ENCODE peak calls at places on chromosome 19, in four cellular contexts. O is K562, N is H1, C is GM12878. F is an unnamed sample.

GRCh38 chr19:58227964-58228583 is 640 bp upstream of the ZNF544 start:
- DNase-seq in N (no peak), C (no peak), O (no peak), F (no peak)

GRCh38 chr19:40907968-40908735 is 26.1 kb upstream of the CYP2A7 start:
- DNase-seq in N (no peak), O (peak), C (no peak), F (no peak)

GRCh38 chr19:17370026-17370587 is 7.0 kb downstream of the PLVAP start:
- DNase-seq in C (peak), O (no peak), N (no peak), F (no peak)

GRCh38 chr19:1923319-1923718 is 17.7 kb upstream of the CSNK1G2 start:
- DNase-seq in N (no peak), O (no peak), C (no peak), F (no peak)

GRCh38 chr19:43502419-43502976 is 2.0 kb downstream of the PHLDB3 start:
- DNase-seq in C (no peak), O (no peak), N (no peak), F (no peak)

GRCh38 chr19:51714848-51715247 is 8.9 kb downstream of the HAS1 start:
- DNase-seq in N (no peak), C (no peak), O (no peak), F (no peak)

GRCh38 chr19:33794578-33795369 is 1.9 kb upstream of the KCTD15 start:
- DNase-seq in N (no peak), O (no peak), C (no peak), F (no peak)

GRCh38 chr19:17069249-17069648 is 6.0 kb downstream of the HAUS8 start:
- DNase-seq in N (no peak), O (no peak), C (no peak), F (no peak)

GRCh38 chr19:41670755-41671154 is 17.3 kb downstream of the CEACAM7 start:
- DNase-seq in N (no peak), O (no peak), C (no peak), F (no peak)

GRCh38 chr19:18776288-18776594 is 14.9 kb downstream of the COMP start:
- DNase-seq in O (peak), C (no peak), N (no peak), F (no peak)

GRCh38 chr19:30078381-30078910 is 136.4 kb downstream of the URI1 start:
- DNase-seq in N (no peak), C (no peak), O (no peak), F (no peak)

GRCh38 chr19:53868091-53868891 is 608 bp downstream of the MYADM start:
- DNase-seq in C (no peak), N (no peak), O (peak), F (no peak)

GRCh38 chr19:51002542-51003311 is 1.3 kb upstream of the KLK8 start:
- DNase-seq in C (no peak), N (peak), O (peak), F (peak)

GRCh38 chr19:3606690-3607289 is at the start of gene TBXA2R:
- DNase-seq in O (peak), N (no peak), C (no peak), F (peak)

GRCh38 chr19:51541458-51542357 is 10.2 kb upstream of the SIGLEC6 start:
- DNase-seq in N (no peak), C (no peak), O (no peak), F (no peak)

GRCh38 chr19:5578094-5578846 is 10.5 kb upstream of the TINCR start:
- DNase-seq in O (peak), N (no peak), C (no peak), F (no peak)

GRCh38 chr19:10612515-10613119 is 12.7 kb upstream of the SLC44A2 start:
- DNase-seq in C (no peak), N (no peak), O (no peak), F (no peak)

GRCh38 chr19:56838680-56838929 is 1.9 kb downstream of the PEG3 start:
- DNase-seq in O (no peak), N (no peak), C (no peak), F (no peak)

GRCh38 chr19:49061445-49061844 is 3.2 kb downstream of the NTF4 start:
- DNase-seq in C (no peak), O (no peak), N (no peak), F (no peak)

GRCh38 chr19:15866646-15867045 is 31.2 kb downstream of the CYP4F2 start:
- DNase-seq in C (no peak), O (no peak), N (no peak), F (no peak)

GRCh38 chr19:33394006-33394722 is 20.7 kb downstream of the CEBPG start:
- DNase-seq in C (no peak), O (no peak), N (no peak), F (no peak)

GRCh38 chr19:55094456-55095259 is 19.0 kb downstream of the EPS8L1 start:
- DNase-seq in C (no peak), N (no peak), O (no peak), F (no peak)

GRCh38 chr19:40228371-40228770 is 1.9 kb upstream of the CCNP start:
- DNase-seq in C (no peak), O (no peak), N (no peak), F (no peak)

GRCh38 chr19:6066661-6067646 is 43.3 kb downstream of the RFX2 start:
- DNase-seq in N (no peak), C (no peak), O (peak), F (no peak)

GRCh38 chr19:54299126-54299498 is 13.9 kb downstream of the LILRA5 start:
- DNase-seq in C (no peak), N (no peak), O (no peak), F (no peak)

GRCh38 chr19:37928527-37929286 is 21.7 kb downstream of the SIPA1L3 start:
- DNase-seq in O (no peak), C (peak), N (no peak), F (no peak)

GRCh38 chr19:10708261-10708660 is 7.0 kb downstream of the QTRT1 start:
- DNase-seq in N (no peak), C (no peak), O (no peak), F (no peak)

GRCh38 chr19:3857449-3858003 is 11.3 kb downstream of the ZFR2 start:
- DNase-seq in N (no peak), C (no peak), O (no peak), F (no peak)

GRCh38 chr19:35556846-35557538 is 6.5 kb downstream of the ATP4A start:
- DNase-seq in N (no peak), C (no peak), O (no peak), F (no peak)

GRCh38 chr19:35556025-35556590 is 7.3 kb downstream of the ATP4A start:
- DNase-seq in O (no peak), N (no peak), C (no peak), F (no peak)

GRCh38 chr19:35554076-35554475 is 8.7 kb downstream of the TMEM147 start:
- DNase-seq in C (no peak), N (no peak), O (no peak), F (no peak)

GRCh38 chr19:35553385-35554000 is 8.1 kb downstream of the TMEM147 start:
- DNase-seq in O (no peak), N (no peak), C (no peak), F (no peak)

DNA sequence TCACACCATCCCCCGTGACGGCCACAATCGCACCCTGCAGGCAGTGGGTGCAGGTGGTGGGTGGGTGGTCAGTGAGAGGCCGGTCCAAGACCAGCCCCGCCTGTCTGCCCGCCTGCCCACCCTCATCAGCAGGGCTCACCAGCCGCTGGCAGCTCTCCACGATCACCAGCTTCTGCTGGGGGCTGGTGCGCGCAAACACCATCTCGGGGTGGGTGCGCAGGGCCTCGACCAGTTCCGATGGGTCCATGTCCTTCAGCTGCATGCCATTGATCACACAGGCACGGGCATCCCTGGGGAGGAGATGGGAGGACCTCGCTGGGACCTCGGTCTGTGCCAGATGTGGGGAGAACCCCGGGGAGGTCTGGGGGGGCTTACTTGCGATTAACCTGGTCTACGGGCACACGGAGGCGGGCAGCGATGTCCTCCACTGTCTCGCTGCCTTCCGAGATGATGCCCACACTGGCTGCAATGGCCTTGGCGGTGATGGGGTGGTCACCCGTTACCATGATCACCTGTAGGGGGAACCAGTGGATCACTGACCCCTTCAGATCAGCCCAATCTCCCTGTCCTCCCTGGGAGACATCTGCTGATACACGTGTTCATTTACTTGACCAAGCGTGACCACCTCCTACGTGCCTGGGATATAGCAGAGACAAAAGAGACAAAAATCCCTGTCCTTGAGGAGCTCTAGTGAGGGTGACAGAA is 8.0 kb downstream of the ATP4A start:
- DNase-seq in O (peak), C (no peak), N (no peak), F (peak)
- TF ChIP-seq EGR1 in O (no peak), C (no peak), N (no peak), F (no peak)

DNA sequence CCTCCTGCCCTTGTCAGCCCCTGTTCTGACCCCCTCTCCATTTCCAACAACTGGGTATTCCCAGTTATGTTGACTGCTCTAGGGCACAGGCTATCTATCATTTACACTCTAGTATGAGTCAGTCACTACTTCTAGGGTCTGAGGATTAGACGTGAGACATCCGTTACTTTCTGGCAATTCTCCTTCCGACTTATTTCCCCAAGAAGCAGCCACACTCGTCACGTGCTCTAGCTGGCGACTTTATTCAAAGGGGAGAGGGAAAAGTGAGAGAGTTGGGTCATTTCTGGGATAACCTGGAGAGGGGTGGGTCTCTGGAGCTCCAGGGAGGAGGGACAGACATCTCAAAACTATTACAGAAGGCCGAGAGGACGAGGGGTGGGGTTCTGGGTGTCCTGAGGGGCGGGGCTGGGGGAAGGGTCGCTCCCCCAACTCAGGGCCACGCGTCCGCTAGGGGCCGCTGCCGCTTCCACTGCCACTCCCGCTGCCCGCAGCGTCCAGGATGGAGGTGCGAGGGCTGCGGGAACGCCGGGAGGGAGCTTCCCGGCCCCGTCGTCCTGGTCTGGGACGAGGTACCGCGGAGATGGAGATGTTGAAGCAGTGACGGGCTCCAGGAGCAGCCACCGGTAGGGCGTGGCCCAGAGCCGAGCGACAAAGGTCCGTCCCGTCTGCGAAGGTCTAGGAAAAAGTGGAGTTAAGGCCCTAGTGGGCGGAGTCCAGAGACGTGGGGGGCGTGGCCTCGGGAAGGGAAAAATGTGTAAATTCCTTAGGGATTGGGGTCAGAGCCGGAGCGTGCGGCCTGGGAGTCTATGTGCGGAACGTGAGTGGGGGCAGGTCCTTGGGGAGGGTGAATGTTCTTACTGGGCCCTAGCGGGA is 8.9 kb downstream of the RTBDN start:
- DNase-seq in N (no peak), C (no peak), O (peak), F (no peak)
- TF ChIP-seq ATF3 in N (no peak), C (no peak), O (peak), F (no peak)

DNA sequence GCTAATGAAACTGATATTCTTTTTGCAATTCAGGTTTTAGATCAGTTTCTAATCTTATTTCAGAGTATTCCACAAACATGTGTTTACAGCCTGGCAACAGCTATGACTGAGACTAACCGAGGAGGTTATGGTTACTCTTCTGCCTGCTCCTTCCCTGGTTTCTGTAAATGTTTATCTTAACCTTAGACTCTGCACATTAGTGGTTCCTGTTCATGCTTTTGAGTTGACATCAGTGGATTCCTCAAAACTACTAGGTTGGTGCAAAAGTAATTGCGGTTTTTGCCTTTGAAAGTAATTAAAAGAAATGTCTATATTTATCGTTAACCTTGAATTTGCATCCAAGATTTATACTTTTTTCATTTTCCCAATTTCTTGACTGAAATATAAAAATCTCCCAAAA is 237.0 kb upstream of the TSHZ3 start:
- DNase-seq in C (no peak), O (no peak), N (no peak), F (no peak)
- TF ChIP-seq EGR1 in C (no peak), O (no peak), N (no peak), F (no peak)

GRCh38 chr19:28980236-28980868 is 232.6 kb downstream of the UQCRFS1 start:
- DNase-seq in C (no peak), O (no peak), N (no peak), F (no peak)
- TF ChIP-seq ATF3 in C (no peak), O (no peak), N (no peak), F (no peak)

DNA sequence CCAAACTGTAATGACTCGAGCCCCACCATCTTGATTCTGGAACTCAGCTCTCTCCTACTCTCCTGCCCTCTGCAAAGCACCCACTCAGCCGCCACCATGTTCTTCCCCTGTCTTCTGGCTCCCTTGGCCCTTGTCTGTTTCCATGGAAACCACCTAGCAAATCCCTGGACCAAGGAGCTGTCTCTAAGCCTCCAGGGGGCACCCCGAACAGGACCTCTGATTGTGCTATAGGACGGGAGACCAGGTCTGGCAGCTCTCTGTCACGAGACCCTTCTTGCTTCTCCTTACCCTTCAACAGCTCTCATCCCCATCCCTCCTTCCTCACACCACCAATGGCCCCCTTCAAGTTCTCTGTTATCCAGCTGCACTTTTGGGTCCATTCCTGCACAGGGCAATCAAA is 277.7 kb upstream of the ZNF507 start:
- DNase-seq in C (no peak), O (no peak), N (peak), F (no peak)
- TF ChIP-seq EGR1 in C (no peak), O (no peak), N (no peak), F (no peak)

GRCh38 chr19:44990966-44991365 is 10.3 kb upstream of the RELB start:
- DNase-seq in N (no peak), C (no peak), O (no peak), F (no peak)

GRCh38 chr19:44992336-44993163 is 8.7 kb upstream of the RELB start:
- DNase-seq in N (no peak), C (no peak), O (no peak), F (no peak)

GRCh38 chr19:44990459-44990858 is 10.8 kb upstream of the RELB start:
- DNase-seq in O (no peak), C (no peak), N (no peak), F (no peak)

GRCh38 chr19:44993926-44994537 is 7.2 kb upstream of the RELB start:
- DNase-seq in N (no peak), O (no peak), C (no peak), F (no peak)

GRCh38 chr19:44993526-44993925 is 7.7 kb upstream of the RELB start:
- DNase-seq in N (no peak), O (no peak), C (no peak), F (no peak)
- TF ChIP-seq ATF3 in N (no peak), O (no peak), C (no peak), F (no peak)

DNA sequence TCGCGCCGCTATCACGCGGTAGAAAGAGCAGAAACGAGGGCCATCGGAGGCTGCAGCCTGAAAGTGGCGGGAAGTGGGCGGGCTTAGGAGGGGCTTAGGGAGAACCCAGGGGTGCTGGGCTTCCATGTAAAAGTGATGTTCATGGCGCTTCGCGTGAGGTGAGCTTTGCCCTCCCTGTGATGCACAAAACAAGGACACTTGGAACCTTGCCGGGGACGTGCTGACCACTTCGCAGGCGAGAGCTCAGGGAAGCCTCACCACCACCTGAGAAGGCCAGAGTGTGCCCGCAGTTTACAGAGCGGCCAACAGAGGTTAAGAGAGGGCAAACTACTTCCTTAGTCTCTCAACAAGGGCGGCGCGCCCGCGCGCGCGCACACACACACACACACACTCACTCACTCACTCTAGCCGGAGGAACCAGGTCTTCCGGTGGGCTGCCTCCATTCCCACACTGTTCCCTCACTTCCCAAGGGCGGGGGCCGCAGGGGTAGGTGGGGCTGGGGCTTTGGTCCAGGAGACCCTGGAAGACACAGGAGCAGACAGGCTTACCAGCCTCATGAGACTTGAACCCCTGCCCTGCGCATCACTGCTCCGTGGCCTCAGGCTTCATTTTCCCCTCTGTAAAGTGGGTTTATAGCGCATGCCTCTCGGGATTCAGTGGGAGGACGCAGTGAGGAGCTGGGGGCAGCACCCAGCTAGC is 716 bp downstream of the GAPDHS start:
- DNase-seq in O (no peak), C (no peak), N (no peak), F (no peak)
- TF ChIP-seq EGR1 in O (no peak), C (no peak), N (no peak), F (no peak)

GRCh38 chr19:47272448-47273312 is 2.0 kb upstream of the INAFM1 start:
- DNase-seq in N (no peak), C (no peak), O (no peak), F (no peak)

GRCh38 chr19:47275866-47276461 is 1.3 kb downstream of the INAFM1 start:
- DNase-seq in C (no peak), O (no peak), N (no peak), F (no peak)

GRCh38 chr19:47274071-47274890 is at the start of gene INAFM1:
- DNase-seq in N (peak), O (peak), C (peak), F (peak)

GRCh38 chr19:47273313-47274070 is 1.2 kb upstream of the INAFM1 start:
- DNase-seq in N (peak), C (no peak), O (peak), F (peak)

GRCh38 chr19:47274891-47275865 is 493 bp downstream of the INAFM1 start:
- DNase-seq in O (peak), C (no peak), N (no peak), F (no peak)
- TF ChIP-seq ATF3 in O (no peak), C (no peak), N (no peak), F (no peak)